ENCODE peak calls at places on chromosomes 2 and 18, in nine cellular contexts. V is HEK293T; A is A172; X is cardiac fibroblast; Y is COLO829; K is effector memory CD8-positive, alpha-beta T cell; G is T-cell; P is cardiac muscle cell; F is CD4-positive, CD25-positive, alpha-beta regulatory T cell. U is an unnamed sample.

GRCh38 chr18:39701839-39702238 is 2136.2 kb upstream of the CELF4 start:
- DNase-seq in V (no peak), A (peak), X (peak), Y (peak), K (no peak), G (no peak), P (peak), F (no peak), U (no peak)

GRCh38 chr2:43707255-43707654 is 31.0 kb upstream of the C1GALT1C1L start:
- DNase-seq in V (no peak), A (peak), X (peak), Y (peak), K (no peak), G (no peak), P (peak), F (no peak), U (no peak)

GRCh38 chr18:77133920-77134496 is 1.4 kb upstream of the MBP start:
- DNase-seq in V (no peak), A (no peak), X (no peak), Y (no peak), K (no peak), G (no peak), P (no peak), F (no peak), U (no peak)

GRCh38 chr18:61154866-61155265 is 178.4 kb upstream of the CDH20 start:
- DNase-seq in V (no peak), A (no peak), X (no peak), Y (no peak), K (no peak), G (no peak), P (no peak), F (no peak), U (no peak)

GRCh38 chr18:79681484-79682387 is 2.1 kb downstream of the CTDP1 start:
- DNase-seq in V (no peak), A (no peak), X (no peak), Y (no peak), K (peak), G (no peak), P (no peak), F (peak), U (peak)

GRCh38 chr2:38648107-38648761 is 17.7 kb upstream of the GALM start:
- DNase-seq in V (no peak), A (peak), X (peak), Y (no peak), K (no peak), G (no peak), P (peak), F (no peak), U (no peak)

GRCh38 chr2:191991442-191991841 is 144.6 kb upstream of the CAVIN2 start:
- DNase-seq in V (no peak), A (no peak), X (no peak), Y (no peak), K (no peak), G (no peak), P (no peak), F (no peak), U (no peak)

GRCh38 chr18:56509656-56510055 is 128.7 kb downstream of the TXNL1 start:
- DNase-seq in V (no peak), A (no peak), X (no peak), Y (no peak), K (no peak), G (no peak), P (no peak), F (no peak), U (no peak)

GRCh38 chr2:44210362-44210761 is 41.7 kb downstream of the PPM1B start:
- DNase-seq in V (no peak), A (no peak), X (no peak), Y (no peak), K (no peak), G (no peak), P (no peak), F (no peak), U (no peak)

GRCh38 chr2:241900251-241901017 is 30.9 kb downstream of the RTP5 start:
- DNase-seq in V (no peak), A (no peak), X (no peak), Y (no peak), K (no peak), G (no peak), P (no peak), F (no peak), U (no peak)

GRCh38 chr2:171482877-171483276 is 39.4 kb upstream of the CYBRD1 start:
- DNase-seq in V (no peak), A (peak), X (no peak), Y (no peak), K (no peak), G (no peak), P (no peak), F (no peak), U (no peak)

GRCh38 chr2:42794271-42795046 is 2.1 kb upstream of the HAAO start:
- DNase-seq in V (no peak), A (no peak), X (peak), Y (no peak), K (no peak), G (no peak), P (peak), F (no peak), U (no peak)

GRCh38 chr18:22136395-22136794 is 33.0 kb upstream of the GATA6 start:
- DNase-seq in V (peak), A (peak), X (peak), Y (no peak), K (no peak), G (no peak), P (peak), F (no peak), U (no peak)

GRCh38 chr2:95376311-95377215 is 25.9 kb upstream of the FAHD2A start:
- DNase-seq in V (no peak), A (no peak), X (no peak), Y (no peak), K (no peak), G (no peak), P (no peak), F (no peak), U (no peak)

GRCh38 chr2:14350856-14351255 is 281.7 kb upstream of the LRATD1 start:
- DNase-seq in V (no peak), A (no peak), X (peak), Y (no peak), K (no peak), G (no peak), P (no peak), F (no peak), U (no peak)

GRCh38 chr18:9688036-9688741 is 19.9 kb upstream of the RAB31 start:
- DNase-seq in V (no peak), A (no peak), X (peak), Y (no peak), K (no peak), G (no peak), P (peak), F (no peak), U (no peak)

GRCh38 chr18:62249478-62250097 is 62.5 kb downstream of the RELCH start:
- DNase-seq in V (peak), A (peak), X (peak), Y (peak), K (peak), G (peak), P (peak), F (peak), U (peak)

GRCh38 chr2:65204461-65205230 is 23.0 kb upstream of the ACTR2 start:
- DNase-seq in V (no peak), A (no peak), X (peak), Y (no peak), K (peak), G (no peak), P (peak), F (peak), U (no peak)

GRCh38 chr2:55010149-55010591 is 40.1 kb downstream of the RTN4 start:
- DNase-seq in V (peak), A (peak), X (peak), Y (peak), K (peak), G (peak), P (peak), F (peak), U (peak)

GRCh38 chr18:3184275-3184963 is 35.3 kb downstream of the MYOM1 start:
- DNase-seq in V (no peak), A (no peak), X (no peak), Y (no peak), K (no peak), G (no peak), P (no peak), F (no peak), U (no peak)

GRCh38 chr18:40109251-40110049 is 1845.6 kb upstream of the PIK3C3 start:
- DNase-seq in V (peak), A (no peak), X (no peak), Y (no peak), K (no peak), G (no peak), P (no peak), F (no peak), U (no peak)

GRCh38 chr2:156333951-156334495 is 1.5 kb upstream of the NR4A2 start:
- DNase-seq in V (peak), A (peak), X (peak), Y (peak), K (peak), G (peak), P (no peak), F (no peak), U (no peak)

GRCh38 chr18:8367217-8367988 is 241.8 kb upstream of the RAB12 start:
- DNase-seq in V (peak), A (no peak), X (peak), Y (no peak), K (no peak), G (no peak), P (peak), F (peak), U (no peak)

GRCh38 chr2:16763056-16763455 is 97.4 kb upstream of the CYRIA start:
- DNase-seq in V (no peak), A (no peak), X (no peak), Y (no peak), K (no peak), G (no peak), P (no peak), F (no peak), U (no peak)

GRCh38 chr2:6443424-6443823 is 422.3 kb downstream of the CMPK2 start:
- DNase-seq in V (no peak), A (no peak), X (no peak), Y (no peak), K (no peak), G (no peak), P (no peak), F (no peak), U (no peak)

GRCh38 chr2:136246086-136246669 is 128.2 kb upstream of the CXCR4 start:
- DNase-seq in V (no peak), A (no peak), X (peak), Y (no peak), K (no peak), G (no peak), P (peak), F (no peak), U (no peak)

GRCh38 chr18:48711651-48712486 is 173.0 kb downstream of the CTIF start:
- DNase-seq in V (peak), A (peak), X (peak), Y (peak), K (no peak), G (no peak), P (peak), F (peak), U (no peak)

GRCh38 chr2:109237792-109238191 is 108.8 kb downstream of the SH3RF3 start:
- DNase-seq in V (no peak), A (no peak), X (no peak), Y (no peak), K (no peak), G (no peak), P (no peak), F (no peak), U (no peak)

GRCh38 chr2:212294816-212295215 is 243.8 kb downstream of the ERBB4 start:
- DNase-seq in V (no peak), A (no peak), X (no peak), Y (no peak), K (no peak), G (no peak), P (no peak), F (no peak), U (no peak)

GRCh38 chr2:39920318-39920775 is 141.3 kb upstream of the THUMPD2 start:
- DNase-seq in V (no peak), A (no peak), X (no peak), Y (no peak), K (no peak), G (no peak), P (no peak), F (no peak), U (no peak)

GRCh38 chr2:12338946-12339697 is 377.6 kb upstream of the TRIB2 start:
- DNase-seq in V (no peak), A (no peak), X (no peak), Y (peak), K (no peak), G (no peak), P (no peak), F (no peak), U (no peak)

GRCh38 chr2:60553992-60554648 is 666 bp upstream of the BCL11A start:
- DNase-seq in V (no peak), A (no peak), X (no peak), Y (no peak), K (peak), G (no peak), P (peak), F (no peak), U (no peak)

U was measured in CD4-positive, alpha-beta memory T cell.